ENCODE peak calls at places on chromosome 16, in six cellular contexts. K is upper lobe of left lung, V is suprapubic skin, E is stomach, L is transverse colon, O is K562. G is an unnamed sample.

GRCh38 chr16:83882118-83882879 is 16.6 kb upstream of the MLYCD start:
- DNase-seq in L (no peak), O (no peak), E (no peak), K (no peak), V (no peak), G (no peak)

GRCh38 chr16:73095885-73096341 is 48.0 kb upstream of the ZFHX3 start:
- DNase-seq in K (no peak), L (no peak), V (no peak), O (no peak), E (no peak), G (no peak)

GRCh38 chr16:13660807-13661206 is 259.1 kb upstream of the ERCC4 start:
- DNase-seq in E (no peak), O (no peak), L (no peak), K (no peak), V (no peak), G (no peak)

GRCh38 chr16:87016636-87017035 is 300.6 kb downstream of the C16orf95 start:
- DNase-seq in L (no peak), E (no peak), V (no peak), O (no peak), K (no peak), G (no peak)

GRCh38 chr16:46822270-46822669 is 8.7 kb downstream of the C16orf87 start:
- DNase-seq in K (no peak), V (no peak), O (no peak), L (no peak), E (no peak), G (no peak)

GRCh38 chr16:69424053-69424934 is at the start of gene CYB5B:
- DNase-seq in O (peak; percentile 87), L (peak; percentile 96), E (peak; percentile 94), V (peak; percentile 97), K (peak; percentile 97), G (peak; percentile 97)

GRCh38 chr16:65285128-65286120 is 163.6 kb upstream of the CDH11 start:
- DNase-seq in V (no peak), O (no peak), L (no peak), E (no peak), K (no peak), G (no peak)

GRCh38 chr16:69131167-69131748 is 1.1 kb downstream of the CHTF8 start:
- DNase-seq in K (peak; percentile 36), L (no peak), V (no peak), O (peak; percentile 82), E (no peak), G (no peak)

GRCh38 chr16:5036228-5037156 is 2.8 kb upstream of the NAGPA start:
- DNase-seq in O (no peak), V (no peak), K (no peak), L (no peak), E (no peak), G (no peak)

GRCh38 chr16:81730090-81731051 is 48.7 kb upstream of the PLCG2 start:
- DNase-seq in E (peak; percentile 89), L (peak; percentile 87), K (peak; percentile 92), O (peak; percentile 81), V (peak; percentile 93), G (peak; percentile 95)

GRCh38 chr16:84139628-84140258 is 5.2 kb downstream of the HSDL1 start:
- DNase-seq in V (no peak), K (no peak), O (no peak), E (no peak), L (no peak), G (no peak)

GRCh38 chr16:67194257-67194656 is 2.3 kb downstream of the E2F4 start:
- DNase-seq in K (no peak), L (no peak), V (no peak), O (no peak), E (no peak), G (no peak)

GRCh38 chr16:88691924-88692560 is 5.7 kb upstream of the SNAI3 start:
- DNase-seq in V (no peak), E (no peak), K (peak; percentile 75), L (peak; percentile 63), O (no peak), G (no peak)

GRCh38 chr16:73202176-73202729 is 154.3 kb upstream of the ZFHX3 start:
- DNase-seq in E (no peak), O (no peak), L (peak; percentile 79), V (no peak), K (no peak), G (no peak)

GRCh38 chr16:11045846-11046245 is 101.5 kb downstream of the CLEC16A start:
- DNase-seq in L (no peak), V (no peak), E (no peak), K (no peak), O (no peak), G (peak; percentile 58)

GRCh38 chr16:11047057-11047456 is 102.7 kb downstream of the CLEC16A start:
- DNase-seq in E (no peak), L (no peak), V (no peak), K (no peak), O (no peak), G (peak; percentile 57)

GRCh38 chr16:11047939-11048500 is 103.7 kb downstream of the CLEC16A start:
- DNase-seq in K (no peak), E (no peak), V (no peak), L (no peak), O (no peak), G (peak; percentile 46)

GRCh38 chr16:11042205-11042604 is 97.8 kb downstream of the CLEC16A start:
- DNase-seq in E (no peak), L (no peak), O (no peak), V (no peak), K (no peak), G (peak; percentile 55)

GRCh38 chr16:11045441-11045840 is 101.1 kb downstream of the CLEC16A start:
- DNase-seq in E (no peak), O (no peak), K (no peak), L (no peak), V (no peak), G (peak; percentile 29)
- TF ChIP-seq POLR2AphosphoS5 in E (no peak), O (no peak), K (no peak), L (no peak), V (no peak), G (no peak)

GRCh38 chr16:16021020-16021419 is 71.6 kb downstream of the ABCC1 start:
- DNase-seq in L (no peak), E (no peak), K (no peak), O (no peak), V (no peak), G (no peak)

GRCh38 chr16:16020291-16020690 is 70.9 kb downstream of the ABCC1 start:
- DNase-seq in K (no peak), V (no peak), O (no peak), L (no peak), E (no peak), G (no peak)

GRCh38 chr16:16021646-16021987 is 72.2 kb downstream of the ABCC1 start:
- DNase-seq in O (no peak), L (no peak), K (no peak), V (no peak), E (no peak), G (no peak)

GRCh38 chr16:16022683-16023064 is 73.3 kb downstream of the ABCC1 start:
- DNase-seq in V (no peak), O (peak; percentile 56), L (no peak), E (no peak), K (no peak), G (no peak)

DNA sequence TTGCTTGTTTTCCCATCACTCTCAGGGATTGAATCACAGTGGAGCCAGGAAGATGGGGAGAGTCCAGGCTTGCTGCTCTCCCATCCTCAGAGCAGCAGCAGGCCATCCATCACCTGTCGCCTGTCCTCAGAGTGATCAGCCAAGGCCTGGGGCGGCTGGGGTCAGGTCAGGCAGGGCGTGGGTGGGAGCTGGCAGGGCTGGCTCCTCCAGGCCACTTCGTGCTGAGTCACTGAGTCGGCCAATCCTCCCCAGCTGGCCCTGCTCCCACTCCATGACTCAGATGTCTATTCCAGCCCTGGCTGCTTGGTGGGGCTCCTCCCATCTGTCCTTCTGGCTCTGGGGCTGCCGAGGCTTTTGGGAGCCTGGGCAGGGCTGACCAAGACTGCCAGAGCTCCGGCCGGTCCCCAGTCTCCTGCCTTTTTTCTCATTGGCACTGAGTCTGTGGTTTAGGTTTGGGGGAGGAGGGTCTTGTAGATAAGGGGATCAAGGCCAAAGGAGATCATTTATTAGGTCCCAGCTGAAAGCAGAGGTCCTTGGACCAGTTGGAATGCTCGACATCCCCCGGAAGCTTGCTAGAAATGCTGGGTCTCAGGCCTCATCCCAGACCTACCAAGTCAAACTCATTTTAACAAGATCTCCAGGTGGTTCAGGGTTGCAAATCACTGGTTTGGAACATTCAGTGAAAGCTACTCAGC is 72.7 kb downstream of the ABCC1 start:
- DNase-seq in V (peak; percentile 97), L (peak; percentile 93), E (peak; percentile 96), K (peak; percentile 96), O (peak; percentile 95), G (peak; percentile 99)
- TF ChIP-seq EP300 in V (no peak), L (no peak), E (peak; percentile 68), K (no peak), O (peak; percentile 91), G (peak; percentile 24)

GRCh38 chr16:30369938-30370443 is 303 bp downstream of the TBC1D10B start:
- DNase-seq in E (no peak), K (no peak), O (peak; percentile 87), V (no peak), L (no peak), G (no peak)
- TF ChIP-seq POLR2AphosphoS5 in E (no peak), K (no peak), O (no peak), V (no peak), L (no peak), G (no peak)

GRCh38 chr16:1688807-1689560 is 10.9 kb downstream of the JPT2 start:
- DNase-seq in L (no peak), K (peak; percentile 83), E (peak; percentile 70), O (no peak), V (no peak), G (no peak)
- TF ChIP-seq EP300 in L (no peak), K (no peak), E (no peak), O (no peak), V (no peak), G (no peak)

DNA sequence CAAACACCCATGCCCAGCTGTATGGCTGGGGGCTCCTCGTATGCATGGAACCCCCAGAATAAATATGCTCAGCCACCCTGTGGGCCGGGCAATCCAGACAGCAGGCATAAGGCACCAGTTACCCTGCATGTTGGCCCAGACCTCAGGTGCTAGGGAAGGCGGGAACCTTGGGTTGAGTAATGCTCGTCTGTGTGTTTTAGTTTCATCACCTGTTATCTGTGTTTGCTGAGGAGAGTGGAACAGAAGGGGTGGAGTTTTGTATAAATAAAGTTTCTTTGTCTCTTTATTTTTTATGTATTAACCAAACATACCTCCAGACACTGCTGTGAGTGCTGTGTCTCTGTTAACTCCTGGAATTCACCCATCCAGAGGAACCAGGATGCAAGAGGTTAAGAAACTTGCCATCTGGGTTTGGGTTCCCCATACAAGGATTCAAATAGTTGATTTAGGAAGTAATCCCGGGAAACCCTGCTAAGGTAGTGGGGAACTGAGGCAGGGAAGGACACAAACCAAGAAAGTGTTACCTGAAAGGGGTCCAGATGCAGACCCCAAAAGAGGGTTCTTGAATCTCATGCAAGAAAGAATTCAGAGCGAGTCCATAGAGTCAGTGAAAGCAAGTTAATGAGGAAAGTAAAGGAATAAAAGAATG is 37.4 kb upstream of the IL21R start:
- DNase-seq in L (peak; percentile 42), O (no peak), K (peak; percentile 71), E (peak; percentile 62), V (no peak), G (no peak)
- TF ChIP-seq POLR2AphosphoS5 in L (peak; percentile 14), O (no peak), K (no peak), E (peak; percentile 59), V (no peak), G (no peak)